ENCODE peak calls at places on chromosomes 5 and 9, in ten cellular contexts. One of them, this sample, is unnamed.

GRCh38 chr9:112180387-112180881 is 5.3 kb upstream of the SUSD1 start:
- DNase-seq in neural crest cell: no peak
- DNase-seq in GM10248: peak; percentile 52
- DNase-seq in endothelial cell: no peak
- DNase-seq in upper lobe of left lung: no peak
- DNase-seq in PC-3: peak; percentile 43
- DNase-seq in Peyer's patch: no peak
- DNase-seq in tibial artery: no peak
- DNase-seq in activated B cell treated with CpG ODN at 0.5 μM for 24 hours: no peak
- DNase-seq in heart left ventricle: no peak
- DNase-seq in this sample: no peak

GRCh38 chr9:81737871-81738507 is 48.6 kb upstream of the TLE1 start:
- DNase-seq in neural crest cell: no peak
- DNase-seq in GM10248: no peak
- DNase-seq in endothelial cell: no peak
- DNase-seq in upper lobe of left lung: peak; percentile 58
- DNase-seq in PC-3: peak; percentile 89
- DNase-seq in Peyer's patch: no peak
- DNase-seq in tibial artery: peak; percentile 37
- DNase-seq in activated B cell treated with CpG ODN at 0.5 μM for 24 hours: no peak
- DNase-seq in heart left ventricle: no peak
- DNase-seq in this sample: no peak

GRCh38 chr5:173329370-173330150 is 1.3 kb upstream of the STC2 start:
- DNase-seq in neural crest cell: peak; percentile 23
- DNase-seq in GM10248: peak; percentile 83
- DNase-seq in endothelial cell: peak; percentile 36
- DNase-seq in upper lobe of left lung: no peak
- DNase-seq in PC-3: peak; percentile 82
- DNase-seq in Peyer's patch: no peak
- DNase-seq in tibial artery: no peak
- DNase-seq in activated B cell treated with CpG ODN at 0.5 μM for 24 hours: no peak
- DNase-seq in heart left ventricle: no peak
- DNase-seq in this sample: no peak

GRCh38 chr5:9954869-9955268 is 294.8 kb downstream of the ATPSCKMT start:
- DNase-seq in neural crest cell: no peak
- DNase-seq in GM10248: no peak
- DNase-seq in endothelial cell: no peak
- DNase-seq in upper lobe of left lung: no peak
- DNase-seq in PC-3: no peak
- DNase-seq in Peyer's patch: no peak
- DNase-seq in tibial artery: no peak
- DNase-seq in activated B cell treated with CpG ODN at 0.5 μM for 24 hours: no peak
- DNase-seq in heart left ventricle: no peak
- DNase-seq in this sample: no peak

GRCh38 chr5:548256-548655 is 24.0 kb upstream of the SLC9A3 start:
- DNase-seq in neural crest cell: no peak
- DNase-seq in GM10248: no peak
- DNase-seq in endothelial cell: no peak
- DNase-seq in upper lobe of left lung: peak; percentile 38
- DNase-seq in PC-3: no peak
- DNase-seq in Peyer's patch: no peak
- DNase-seq in tibial artery: no peak
- DNase-seq in activated B cell treated with CpG ODN at 0.5 μM for 24 hours: no peak
- DNase-seq in heart left ventricle: no peak
- DNase-seq in this sample: no peak

GRCh38 chr5:36403601-36404311 is 102.1 kb upstream of the RANBP3L start:
- DNase-seq in neural crest cell: no peak
- DNase-seq in GM10248: no peak
- DNase-seq in endothelial cell: no peak
- DNase-seq in upper lobe of left lung: peak; percentile 35
- DNase-seq in PC-3: no peak
- DNase-seq in Peyer's patch: peak; percentile 19
- DNase-seq in tibial artery: peak; percentile 69
- DNase-seq in activated B cell treated with CpG ODN at 0.5 μM for 24 hours: no peak
- DNase-seq in heart left ventricle: peak; percentile 30
- DNase-seq in this sample: no peak

GRCh38 chr9:104914458-104914857 is 13.5 kb downstream of the ABCA1 start:
- DNase-seq in neural crest cell: no peak
- DNase-seq in GM10248: no peak
- DNase-seq in endothelial cell: no peak
- DNase-seq in upper lobe of left lung: peak; percentile 38
- DNase-seq in PC-3: no peak
- DNase-seq in Peyer's patch: no peak
- DNase-seq in tibial artery: no peak
- DNase-seq in activated B cell treated with CpG ODN at 0.5 μM for 24 hours: no peak
- DNase-seq in heart left ventricle: no peak
- DNase-seq in this sample: no peak

GRCh38 chr9:114860187-114860586 is 54.3 kb upstream of the TNFSF15 start:
- DNase-seq in neural crest cell: no peak
- DNase-seq in GM10248: no peak
- DNase-seq in endothelial cell: no peak
- DNase-seq in upper lobe of left lung: no peak
- DNase-seq in PC-3: no peak
- DNase-seq in Peyer's patch: no peak
- DNase-seq in tibial artery: no peak
- DNase-seq in activated B cell treated with CpG ODN at 0.5 μM for 24 hours: no peak
- DNase-seq in heart left ventricle: no peak
- DNase-seq in this sample: no peak

GRCh38 chr9:113541019-113541900 is 77.7 kb downstream of the RGS3 start:
- DNase-seq in neural crest cell: peak; percentile 47
- DNase-seq in GM10248: no peak
- DNase-seq in endothelial cell: no peak
- DNase-seq in upper lobe of left lung: no peak
- DNase-seq in PC-3: peak; percentile 24
- DNase-seq in Peyer's patch: no peak
- DNase-seq in tibial artery: peak; percentile 19
- DNase-seq in activated B cell treated with CpG ODN at 0.5 μM for 24 hours: no peak
- DNase-seq in heart left ventricle: no peak
- DNase-seq in this sample: no peak

GRCh38 chr9:137621131-137621757 is 2.4 kb downstream of the EHMT1 start:
- DNase-seq in neural crest cell: no peak
- DNase-seq in GM10248: no peak
- DNase-seq in endothelial cell: no peak
- DNase-seq in upper lobe of left lung: no peak
- DNase-seq in PC-3: peak; percentile 19
- DNase-seq in Peyer's patch: no peak
- DNase-seq in tibial artery: no peak
- DNase-seq in activated B cell treated with CpG ODN at 0.5 μM for 24 hours: no peak
- DNase-seq in heart left ventricle: no peak
- DNase-seq in this sample: no peak
- TF ChIP-seq CTCF in neural crest cell: peak; percentile 62
- TF ChIP-seq CTCF in GM10248: peak; percentile 12
- TF ChIP-seq CTCF in endothelial cell: peak; percentile 74
- TF ChIP-seq CTCF in upper lobe of left lung: no peak
- TF ChIP-seq CTCF in PC-3: peak; percentile 45
- TF ChIP-seq CTCF in Peyer's patch: peak; percentile 47
- TF ChIP-seq CTCF in tibial artery: peak; percentile 29
- TF ChIP-seq CTCF in activated B cell treated with CpG ODN at 0.5 μM for 24 hours: no peak
- TF ChIP-seq CTCF in heart left ventricle: no peak
- TF ChIP-seq CTCF in this sample: peak; percentile 71

DNA sequence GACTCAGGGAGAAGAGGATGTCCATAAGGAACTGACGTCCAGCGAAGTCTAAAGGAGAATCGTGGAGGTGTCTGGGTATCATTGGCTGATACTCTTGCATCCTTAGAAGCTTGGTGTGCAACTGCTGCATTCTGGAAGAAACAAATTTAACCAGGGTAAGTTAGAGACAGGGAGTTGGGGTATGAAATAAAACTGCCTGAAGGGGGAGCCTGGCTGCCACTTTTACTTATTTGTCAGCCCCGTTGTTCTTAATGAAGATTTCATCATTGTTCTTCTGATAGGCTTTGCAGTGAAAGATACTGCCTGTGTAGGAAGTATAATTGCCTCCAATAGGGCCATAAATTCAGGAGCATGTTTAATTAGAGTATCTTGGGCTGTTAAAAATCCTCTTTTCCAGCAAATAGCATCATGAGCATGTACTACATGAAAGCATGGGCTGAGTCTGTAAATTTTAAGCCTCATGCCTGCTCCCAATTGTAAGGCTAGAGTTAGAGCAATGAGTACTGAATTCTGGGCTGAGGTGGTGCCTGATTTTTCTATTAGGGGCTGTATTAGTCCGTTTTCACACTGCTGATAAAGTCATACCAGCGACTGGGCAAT is 1264.5 kb upstream of the ACO1 start:
- DNase-seq in neural crest cell: no peak
- DNase-seq in GM10248: peak; percentile 9
- DNase-seq in endothelial cell: peak; percentile 26
- DNase-seq in upper lobe of left lung: no peak
- DNase-seq in PC-3: peak; percentile 32
- DNase-seq in Peyer's patch: no peak
- DNase-seq in tibial artery: no peak
- DNase-seq in activated B cell treated with CpG ODN at 0.5 μM for 24 hours: no peak
- DNase-seq in heart left ventricle: no peak
- DNase-seq in this sample: no peak
- TF ChIP-seq CTCF in neural crest cell: peak; percentile 63
- TF ChIP-seq CTCF in GM10248: peak; percentile 53
- TF ChIP-seq CTCF in endothelial cell: no peak
- TF ChIP-seq CTCF in upper lobe of left lung: peak; percentile 13
- TF ChIP-seq CTCF in PC-3: peak; percentile 58
- TF ChIP-seq CTCF in Peyer's patch: peak; percentile 37
- TF ChIP-seq CTCF in tibial artery: no peak
- TF ChIP-seq CTCF in activated B cell treated with CpG ODN at 0.5 μM for 24 hours: no peak
- TF ChIP-seq CTCF in heart left ventricle: peak; percentile 45
- TF ChIP-seq CTCF in this sample: peak; percentile 62

GRCh38 chr5:14779975-14780374 is 91.6 kb downstream of the ANKH start:
- DNase-seq in neural crest cell: no peak
- DNase-seq in GM10248: no peak
- DNase-seq in endothelial cell: no peak
- DNase-seq in upper lobe of left lung: no peak
- DNase-seq in PC-3: no peak
- DNase-seq in Peyer's patch: no peak
- DNase-seq in tibial artery: no peak
- DNase-seq in activated B cell treated with CpG ODN at 0.5 μM for 24 hours: no peak
- DNase-seq in heart left ventricle: no peak
- DNase-seq in this sample: no peak

GRCh38 chr5:14777932-14778788 is 93.4 kb downstream of the ANKH start:
- DNase-seq in neural crest cell: no peak
- DNase-seq in GM10248: no peak
- DNase-seq in endothelial cell: no peak
- DNase-seq in upper lobe of left lung: no peak
- DNase-seq in PC-3: no peak
- DNase-seq in Peyer's patch: no peak
- DNase-seq in tibial artery: no peak
- DNase-seq in activated B cell treated with CpG ODN at 0.5 μM for 24 hours: no peak
- DNase-seq in heart left ventricle: no peak
- DNase-seq in this sample: no peak

GRCh38 chr5:14776640-14777039 is 94.9 kb downstream of the ANKH start:
- DNase-seq in neural crest cell: no peak
- DNase-seq in GM10248: no peak
- DNase-seq in endothelial cell: no peak
- DNase-seq in upper lobe of left lung: no peak
- DNase-seq in PC-3: no peak
- DNase-seq in Peyer's patch: no peak
- DNase-seq in tibial artery: no peak
- DNase-seq in activated B cell treated with CpG ODN at 0.5 μM for 24 hours: no peak
- DNase-seq in heart left ventricle: no peak
- DNase-seq in this sample: no peak

GRCh38 chr5:14777187-14777586 is 94.4 kb downstream of the ANKH start:
- DNase-seq in neural crest cell: no peak
- DNase-seq in GM10248: no peak
- DNase-seq in endothelial cell: no peak
- DNase-seq in upper lobe of left lung: no peak
- DNase-seq in PC-3: no peak
- DNase-seq in Peyer's patch: no peak
- DNase-seq in tibial artery: no peak
- DNase-seq in activated B cell treated with CpG ODN at 0.5 μM for 24 hours: no peak
- DNase-seq in heart left ventricle: no peak
- DNase-seq in this sample: no peak

GRCh38 chr5:14778789-14779070 is 92.8 kb downstream of the ANKH start:
- DNase-seq in neural crest cell: no peak
- DNase-seq in GM10248: no peak
- DNase-seq in endothelial cell: no peak
- DNase-seq in upper lobe of left lung: no peak
- DNase-seq in PC-3: no peak
- DNase-seq in Peyer's patch: no peak
- DNase-seq in tibial artery: no peak
- DNase-seq in activated B cell treated with CpG ODN at 0.5 μM for 24 hours: no peak
- DNase-seq in heart left ventricle: no peak
- DNase-seq in this sample: no peak
- TF ChIP-seq CTCF in neural crest cell: no peak
- TF ChIP-seq CTCF in GM10248: no peak
- TF ChIP-seq CTCF in endothelial cell: no peak
- TF ChIP-seq CTCF in upper lobe of left lung: no peak
- TF ChIP-seq CTCF in PC-3: no peak
- TF ChIP-seq CTCF in Peyer's patch: no peak
- TF ChIP-seq CTCF in tibial artery: no peak
- TF ChIP-seq CTCF in activated B cell treated with CpG ODN at 0.5 μM for 24 hours: no peak
- TF ChIP-seq CTCF in heart left ventricle: no peak
- TF ChIP-seq CTCF in this sample: no peak

GRCh38 chr9:99024959-99025358 is 80.0 kb upstream of the TGFBR1 start:
- DNase-seq in neural crest cell: no peak
- DNase-seq in GM10248: no peak
- DNase-seq in endothelial cell: no peak
- DNase-seq in upper lobe of left lung: no peak
- DNase-seq in PC-3: no peak
- DNase-seq in Peyer's patch: no peak
- DNase-seq in tibial artery: no peak
- DNase-seq in activated B cell treated with CpG ODN at 0.5 μM for 24 hours: no peak
- DNase-seq in heart left ventricle: no peak
- DNase-seq in this sample: no peak

GRCh38 chr9:99026271-99026955 is 78.5 kb upstream of the TGFBR1 start:
- DNase-seq in neural crest cell: no peak
- DNase-seq in GM10248: no peak
- DNase-seq in endothelial cell: no peak
- DNase-seq in upper lobe of left lung: no peak
- DNase-seq in PC-3: no peak
- DNase-seq in Peyer's patch: no peak
- DNase-seq in tibial artery: no peak
- DNase-seq in activated B cell treated with CpG ODN at 0.5 μM for 24 hours: no peak
- DNase-seq in heart left ventricle: no peak
- DNase-seq in this sample: no peak

GRCh38 chr9:99026956-99027298 is 78.0 kb upstream of the TGFBR1 start:
- DNase-seq in neural crest cell: no peak
- DNase-seq in GM10248: no peak
- DNase-seq in endothelial cell: no peak
- DNase-seq in upper lobe of left lung: no peak
- DNase-seq in PC-3: no peak
- DNase-seq in Peyer's patch: no peak
- DNase-seq in tibial artery: no peak
- DNase-seq in activated B cell treated with CpG ODN at 0.5 μM for 24 hours: no peak
- DNase-seq in heart left ventricle: no peak
- DNase-seq in this sample: no peak

GRCh38 chr9:99027414-99027813 is 77.5 kb upstream of the TGFBR1 start:
- DNase-seq in neural crest cell: no peak
- DNase-seq in GM10248: no peak
- DNase-seq in endothelial cell: no peak
- DNase-seq in upper lobe of left lung: no peak
- DNase-seq in PC-3: no peak
- DNase-seq in Peyer's patch: no peak
- DNase-seq in tibial artery: no peak
- DNase-seq in activated B cell treated with CpG ODN at 0.5 μM for 24 hours: no peak
- DNase-seq in heart left ventricle: no peak
- DNase-seq in this sample: no peak

GRCh38 chr9:99025616-99026270 is 79.2 kb upstream of the TGFBR1 start:
- DNase-seq in neural crest cell: no peak
- DNase-seq in GM10248: no peak
- DNase-seq in endothelial cell: no peak
- DNase-seq in upper lobe of left lung: no peak
- DNase-seq in PC-3: no peak
- DNase-seq in Peyer's patch: no peak
- DNase-seq in tibial artery: no peak
- DNase-seq in activated B cell treated with CpG ODN at 0.5 μM for 24 hours: no peak
- DNase-seq in heart left ventricle: no peak
- DNase-seq in this sample: no peak
- TF ChIP-seq CTCF in neural crest cell: no peak
- TF ChIP-seq CTCF in GM10248: no peak
- TF ChIP-seq CTCF in endothelial cell: no peak
- TF ChIP-seq CTCF in upper lobe of left lung: no peak
- TF ChIP-seq CTCF in PC-3: no peak
- TF ChIP-seq CTCF in Peyer's patch: no peak
- TF ChIP-seq CTCF in tibial artery: no peak
- TF ChIP-seq CTCF in activated B cell treated with CpG ODN at 0.5 μM for 24 hours: no peak
- TF ChIP-seq CTCF in heart left ventricle: no peak
- TF ChIP-seq CTCF in this sample: no peak

This sample was measured in type B pancreatic cell.